ENCODE peak calls at places on chromosomes 3 and 15, in four cellular contexts. G is posterior cingulate gyrus, E is GM03348, S is EL. A is an unnamed sample.

GRCh38 chr3:51390186-51390585 is 899 bp upstream of the RBM15B start:
- DNase-seq in G (no peak), E (no peak), S (no peak), A (no peak)

GRCh38 chr3:39126532-39127071 is 19.1 kb downstream of the TTC21A start:
- DNase-seq in G (peak; percentile 56), E (peak; percentile 55), S (peak; percentile 53), A (no peak)

GRCh38 chr3:144270100-144270499 is 298.5 kb downstream of the DIPK2A start:
- DNase-seq in G (no peak), E (no peak), S (no peak), A (no peak)

GRCh38 chr15:46386356-46386755 is 751.5 kb downstream of the SQOR start:
- DNase-seq in G (no peak), E (no peak), S (no peak), A (no peak)

GRCh38 chr3:124601189-124601588 is 129.1 kb upstream of the UMPS start:
- DNase-seq in G (no peak), E (no peak), S (no peak), A (no peak)

GRCh38 chr3:197949767-197950660 is at the start of gene RPL35A:
- DNase-seq in G (peak; percentile 80), E (peak; percentile 88), S (peak; percentile 95), A (peak; percentile 93)

GRCh38 chr3:31254483-31254882 is 278.2 kb upstream of the STT3B start:
- DNase-seq in G (no peak), E (no peak), S (no peak), A (no peak)

GRCh38 chr3:159854500-159855124 is 134.0 kb upstream of the IL12A start:
- DNase-seq in G (no peak), E (peak; percentile 80), S (peak; percentile 98), A (peak; percentile 59)

GRCh38 chr15:79339588-79340314 is 28.8 kb downstream of the TMED3 start:
- DNase-seq in G (no peak), E (peak; percentile 61), S (peak; percentile 47), A (peak; percentile 29)

A was measured in HCT116.